ENCODE peak calls at places on chromosomes 11 and 22, in five cellular contexts. L, S, N, B and P are unnamed samples.

GRCh38 chr11:10770626-10771254 is 19.7 kb downstream of the CTR9 start:
- DNase-seq in L (no peak), S (no peak), N (no peak), B (no peak), P (no peak)

GRCh38 chr22:41535244-41535643 is 9.0 kb downstream of the POLR3H start:
- DNase-seq in L (no peak), S (no peak), N (no peak), B (no peak), P (no peak)

GRCh38 chr11:46272816-46273427 is 4.5 kb upstream of the CREB3L1 start:
- DNase-seq in L (no peak), S (no peak), N (no peak), B (peak), P (no peak)

GRCh38 chr11:2151500-2152257 is 9.3 kb downstream of the INS start:
- DNase-seq in L (peak), S (no peak), N (peak), B (peak), P (no peak)

GRCh38 chr22:36208934-36209333 is 7.3 kb upstream of the APOL4 start:
- DNase-seq in L (no peak), S (no peak), N (no peak), B (no peak), P (no peak)

GRCh38 chr11:110479445-110480101 is 49.8 kb downstream of the FDX1 start:
- DNase-seq in L (no peak), S (no peak), N (no peak), B (no peak), P (no peak)

GRCh38 chr11:19567996-19568395 is 144.6 kb upstream of the NAV2 start:
- DNase-seq in L (no peak), S (no peak), N (no peak), B (no peak), P (no peak)

GRCh38 chr22:46454233-46454909 is 83.0 kb downstream of the CELSR1 start:
- DNase-seq in L (no peak), S (no peak), N (no peak), B (no peak), P (peak)

GRCh38 chr11:10438451-10438850 is 16.6 kb upstream of the AMPD3 start:
- DNase-seq in L (no peak), S (no peak), N (no peak), B (no peak), P (no peak)

GRCh38 chr22:42908082-42908746 is 51.1 kb upstream of the ARFGAP3 start:
- DNase-seq in L (no peak), S (no peak), N (no peak), B (no peak), P (no peak)

GRCh38 chr11:1071571-1072115 is 3.0 kb upstream of the MUC2 start:
- DNase-seq in L (no peak), S (no peak), N (no peak), B (peak), P (no peak)

GRCh38 chr11:44565746-44566558 is 489 bp downstream of the CD82 start:
- DNase-seq in L (no peak), S (no peak), N (no peak), B (no peak), P (no peak)

GRCh38 chr11:84289381-84289906 is 1003.3 kb upstream of the CCDC90B start:
- DNase-seq in L (no peak), S (peak), N (no peak), B (no peak), P (no peak)

GRCh38 chr11:95501761-95502266 is 270.8 kb upstream of the SESN3 start:
- DNase-seq in L (no peak), S (no peak), N (no peak), B (no peak), P (no peak)